ENCODE peak calls at places on chromosomes 7 and 10, in seven cellular contexts. E is endothelial cell; S is lower lobe of right lung; O is BE2C; V is fibroblast of the aortic adventitia; F is CD4-positive, alpha-beta T cell; J is cardiac fibroblast. G is an unnamed sample.

GRCh38 chr10:76717141-76717540 is 920.5 kb downstream of the KCNMA1 start:
- DNase-seq in F (no peak), J (peak; percentile 78), V (peak; percentile 90), O (no peak), S (no peak), E (no peak), G (no peak)

GRCh38 chr10:20885678-20886077 is 11.4 kb downstream of the NEBL start:
- DNase-seq in V (no peak), S (no peak), J (peak; percentile 30), E (no peak), F (no peak), O (no peak), G (no peak)

GRCh38 chr7:3493499-3493898 is 192.4 kb downstream of the SDK1 start:
- DNase-seq in E (no peak), S (no peak), J (peak; percentile 74), V (peak; percentile 59), O (no peak), F (no peak), G (no peak)

GRCh38 chr7:114818501-114818900 is 103.4 kb upstream of the MDFIC start:
- DNase-seq in S (no peak), E (no peak), O (no peak), J (peak; percentile 77), V (peak; percentile 61), F (no peak), G (no peak)

GRCh38 chr10:69449841-69450240 is 1.4 kb upstream of the TSPAN15 start:
- DNase-seq in E (peak; percentile 66), S (peak; percentile 61), V (peak; percentile 16), O (peak; percentile 86), J (peak; percentile 50), F (no peak), G (no peak)

GRCh38 chr10:79070091-79070610 is 1.4 kb downstream of the ZMIZ1 start:
- DNase-seq in F (no peak), E (peak; percentile 23), S (peak; percentile 75), V (peak; percentile 52), O (no peak), J (no peak), G (no peak)

GRCh38 chr7:139620676-139621344 is 97.3 kb downstream of the CLEC2L start:
- DNase-seq in O (peak; percentile 66), S (no peak), V (peak; percentile 12), E (peak; percentile 68), F (peak; percentile 40), J (peak; percentile 45), G (no peak)

GRCh38 chr10:22554481-22555182 is 159.7 kb downstream of the PIP4K2A start:
- DNase-seq in V (peak; percentile 85), S (peak; percentile 57), F (no peak), J (peak; percentile 70), O (peak; percentile 57), E (no peak), G (no peak)

GRCh38 chr10:154348-154747 is 19.1 kb downstream of the ZMYND11 start:
- DNase-seq in V (peak; percentile 25), F (no peak), O (no peak), J (peak; percentile 72), E (no peak), S (no peak), G (no peak)

GRCh38 chr7:28205505-28205904 is 24.9 kb upstream of the JAZF1 start:
- DNase-seq in S (no peak), E (no peak), J (no peak), V (no peak), O (no peak), F (no peak), G (no peak)

GRCh38 chr10:45409782-45410181 is 35.8 kb downstream of the ALOX5 start:
- DNase-seq in F (no peak), E (no peak), O (no peak), S (no peak), J (no peak), V (no peak), G (no peak)

GRCh38 chr10:99539120-99539519 is 6.4 kb downstream of the NKX2-3 start:
- DNase-seq in E (no peak), S (no peak), F (no peak), V (no peak), O (no peak), J (no peak), G (no peak)

GRCh38 chr10:5538446-5538845 is 13.7 kb downstream of the CALML3 start:
- DNase-seq in J (peak; percentile 50), S (no peak), E (no peak), V (peak; percentile 70), O (no peak), F (no peak), G (peak; percentile 7)

GRCh38 chr7:128783143-128783799 is 7.7 kb upstream of the OPN1SW start:
- DNase-seq in S (no peak), F (no peak), E (peak; percentile 74), O (peak; percentile 91), J (peak; percentile 93), V (peak; percentile 93), G (no peak)

GRCh38 chr7:156975620-156976019 is 26.1 kb downstream of the NOM1 start:
- DNase-seq in S (no peak), F (no peak), O (no peak), V (no peak), E (no peak), J (no peak), G (no peak)

GRCh38 chr7:156964971-156965370 is 15.5 kb downstream of the NOM1 start:
- DNase-seq in O (no peak), S (no peak), E (no peak), V (no peak), F (no peak), J (no peak), G (no peak)

GRCh38 chr7:156966387-156966786 is 16.9 kb downstream of the NOM1 start:
- DNase-seq in F (no peak), J (no peak), V (no peak), E (no peak), O (no peak), S (no peak), G (no peak)

GRCh38 chr7:156968183-156968582 is 18.7 kb downstream of the NOM1 start:
- DNase-seq in F (no peak), E (no peak), O (no peak), J (no peak), V (no peak), S (no peak), G (no peak)

DNA sequence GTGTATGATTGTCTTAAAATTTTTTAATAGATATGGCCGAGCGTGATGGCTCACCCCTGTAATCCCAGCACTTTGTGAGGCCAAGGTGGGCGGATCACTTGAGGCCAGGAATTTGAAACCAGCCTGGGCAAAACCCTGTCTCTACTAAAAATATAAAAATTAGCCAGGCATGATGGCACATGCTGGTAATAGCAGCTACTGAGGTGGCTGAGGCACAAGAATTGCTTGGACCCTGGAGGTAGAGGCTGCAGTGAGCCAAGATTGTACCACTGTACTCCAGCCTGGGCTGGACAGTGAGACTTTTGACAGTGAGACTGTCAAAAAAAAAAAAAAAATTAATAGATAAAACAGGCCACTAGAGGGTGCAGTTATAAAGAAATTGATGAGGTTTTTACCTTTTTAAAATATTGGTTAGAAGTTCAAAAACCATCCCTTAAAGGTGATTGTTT is 20.5 kb downstream of the NOM1 start:
- DNase-seq in J (peak; percentile 35), S (no peak), O (no peak), E (no peak), V (peak; percentile 41), F (no peak), G (no peak)
- TF ChIP-seq CTCF in J (peak; percentile 6), S (peak; percentile 30), O (peak; percentile 36), E (peak; percentile 74), V (no peak), F (peak; percentile 49), G (peak; percentile 34)

GRCh38 chr10:113139695-113140094 is 189.6 kb downstream of the TCF7L2 start:
- DNase-seq in E (no peak), F (no peak), S (no peak), J (peak; percentile 22), O (no peak), V (peak; percentile 63), G (no peak)
- TF ChIP-seq CTCF in E (no peak), F (no peak), S (no peak), J (peak; percentile 27), O (peak; percentile 60), V (peak; percentile 63), G (no peak)

DNA sequence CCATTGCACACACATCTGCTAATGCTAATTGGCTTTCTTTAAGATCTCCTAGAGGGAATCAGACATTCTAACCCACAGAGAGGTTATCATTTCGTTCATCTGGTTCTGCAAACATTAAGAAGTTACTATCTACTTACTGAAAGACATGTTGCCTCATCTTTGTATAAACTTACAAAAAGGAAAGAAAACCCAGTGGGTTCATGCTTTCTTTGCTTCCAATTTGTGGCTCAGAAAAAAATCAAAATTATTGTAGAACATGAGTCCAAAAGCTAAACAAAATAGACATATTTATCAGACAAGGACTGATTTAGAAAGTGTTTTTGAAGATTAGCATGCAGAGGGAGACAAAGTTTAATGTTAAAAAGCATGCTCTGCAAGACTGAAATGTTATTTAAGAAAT is 123.1 kb downstream of the MBL2 start:
- DNase-seq in E (no peak), V (no peak), S (no peak), O (no peak), J (no peak), F (no peak), G (no peak)
- TF ChIP-seq CTCF in E (no peak), V (no peak), S (no peak), O (no peak), J (no peak), F (no peak), G (no peak)

GRCh38 chr10:17200885-17201164 is 647 bp downstream of the TRDMT1 start:
- DNase-seq in O (peak; percentile 18), S (no peak), V (peak; percentile 54), E (no peak), J (peak; percentile 71), F (no peak), G (peak; percentile 52)

GRCh38 chr10:17199351-17199804 is 2.1 kb downstream of the TRDMT1 start:
- DNase-seq in S (no peak), V (peak; percentile 73), E (no peak), F (no peak), J (peak; percentile 71), O (peak; percentile 14), G (no peak)

GRCh38 chr10:17202506-17202905 is 1.0 kb upstream of the TRDMT1 start:
- DNase-seq in E (no peak), O (no peak), S (no peak), V (no peak), J (no peak), F (no peak), G (no peak)

GRCh38 chr10:17200035-17200884 is 1.2 kb downstream of the TRDMT1 start:
- DNase-seq in F (no peak), E (no peak), J (peak; percentile 58), S (no peak), V (peak; percentile 40), O (no peak), G (no peak)

DNA sequence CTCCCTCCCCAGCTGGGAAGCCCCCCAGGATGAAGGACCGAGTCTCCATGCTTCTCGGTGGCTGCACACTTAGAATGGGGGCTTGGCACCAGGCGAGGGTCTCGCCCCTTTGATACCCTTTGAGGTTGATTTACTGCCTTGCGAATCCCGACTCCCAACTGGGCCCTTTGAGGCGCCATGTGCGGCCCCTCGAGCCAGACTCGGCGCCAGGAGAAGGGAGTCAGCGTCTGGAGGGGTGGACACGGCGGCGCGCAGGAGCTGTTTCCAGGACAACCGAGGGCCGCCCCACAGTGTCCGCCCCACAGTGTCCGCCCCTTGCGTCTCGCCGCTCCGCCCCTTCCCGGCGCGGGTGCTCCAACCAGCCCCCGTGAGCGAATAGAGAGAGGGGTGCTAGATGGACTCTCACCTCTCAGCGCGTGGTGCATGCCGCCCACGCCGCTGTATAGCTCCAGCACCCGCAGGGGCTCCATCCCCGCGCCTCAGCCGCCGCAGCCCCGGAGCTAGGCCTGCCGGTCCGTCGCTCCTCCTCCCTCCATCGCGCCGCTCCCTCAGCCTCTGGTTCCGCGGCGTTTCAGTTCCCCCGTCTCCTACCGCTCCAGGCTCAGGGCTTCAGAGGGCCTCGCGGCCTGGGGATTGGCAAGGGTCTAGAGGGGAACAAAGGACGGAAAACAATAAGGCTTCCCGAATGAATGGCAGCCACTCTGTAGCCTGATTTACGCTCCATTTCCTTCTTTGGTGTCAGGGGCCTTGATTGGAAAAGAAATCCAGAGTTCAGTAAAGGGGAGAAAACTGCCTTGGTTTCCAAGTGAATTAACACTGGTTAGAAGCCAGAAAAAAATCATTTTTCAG is at the start of gene TRDMT1:
- DNase-seq in V (peak; percentile 87), O (peak; percentile 90), F (peak; percentile 62), E (peak; percentile 86), S (peak; percentile 91), J (peak; percentile 94), G (peak; percentile 89)
- TF ChIP-seq CTCF in V (no peak), O (no peak), F (no peak), E (no peak), S (no peak), J (no peak), G (no peak)

G was measured in CD14-positive monocyte.